ENCODE peak calls at places on chromosome 1, in eight cellular contexts. One of them, this sample, is unnamed. For H3K4me1, the result is how much of the 10 kb centered on the place peaks cover.

GRCh38 chr1:3336641-3337621 is 117.5 kb upstream of the ARHGEF16 start:
- DNase-seq in PC-3: peak
- DNase-seq in heart left ventricle: no peak
- DNase-seq in colonic mucosa: no peak
- DNase-seq in foreskin keratinocyte: no peak
- DNase-seq in sigmoid colon: no peak
- DNase-seq in cardiac muscle cell: no peak
- DNase-seq in tibial artery: no peak
- DNase-seq in this sample: no peak

GRCh38 chr1:1013922-1014617 is 773 bp downstream of the ISG15 start:
- DNase-seq in PC-3: peak
- DNase-seq in heart left ventricle: peak
- DNase-seq in colonic mucosa: no peak
- DNase-seq in foreskin keratinocyte: no peak
- DNase-seq in sigmoid colon: peak
- DNase-seq in cardiac muscle cell: peak
- DNase-seq in tibial artery: no peak
- DNase-seq in this sample: no peak

GRCh38 chr1:92784051-92784638 is 763 bp downstream of the EVI5 start:
- DNase-seq in PC-3: peak
- DNase-seq in heart left ventricle: no peak
- DNase-seq in colonic mucosa: peak
- DNase-seq in foreskin keratinocyte: peak
- DNase-seq in sigmoid colon: peak
- DNase-seq in cardiac muscle cell: peak
- DNase-seq in tibial artery: no peak
- DNase-seq in this sample: peak

GRCh38 chr1:39272027-39272790 is 67.7 kb downstream of the MACF1 start:
- DNase-seq in PC-3: no peak
- DNase-seq in heart left ventricle: peak
- DNase-seq in colonic mucosa: no peak
- DNase-seq in foreskin keratinocyte: no peak
- DNase-seq in sigmoid colon: no peak
- DNase-seq in cardiac muscle cell: no peak
- DNase-seq in tibial artery: no peak
- DNase-seq in this sample: no peak

GRCh38 chr1:32991386-32991785 is 26.8 kb upstream of the RNF19B start:
- DNase-seq in PC-3: peak
- DNase-seq in heart left ventricle: no peak
- DNase-seq in colonic mucosa: no peak
- DNase-seq in foreskin keratinocyte: peak
- DNase-seq in sigmoid colon: no peak
- DNase-seq in cardiac muscle cell: no peak
- DNase-seq in tibial artery: no peak
- DNase-seq in this sample: no peak

GRCh38 chr1:181568736-181569135 is 85.4 kb downstream of the CACNA1E start:
- DNase-seq in PC-3: no peak
- DNase-seq in heart left ventricle: no peak
- DNase-seq in colonic mucosa: no peak
- DNase-seq in foreskin keratinocyte: no peak
- DNase-seq in sigmoid colon: no peak
- DNase-seq in cardiac muscle cell: no peak
- DNase-seq in tibial artery: no peak
- DNase-seq in this sample: no peak

GRCh38 chr1:236515443-236515958 is 8.3 kb upstream of the LGALS8 start:
- DNase-seq in PC-3: peak
- DNase-seq in heart left ventricle: no peak
- DNase-seq in colonic mucosa: no peak
- DNase-seq in foreskin keratinocyte: no peak
- DNase-seq in sigmoid colon: no peak
- DNase-seq in cardiac muscle cell: peak
- DNase-seq in tibial artery: no peak
- DNase-seq in this sample: no peak

GRCh38 chr1:8404450-8405370 is 86.8 kb downstream of the SLC45A1 start:
- DNase-seq in PC-3: no peak
- DNase-seq in heart left ventricle: no peak
- DNase-seq in colonic mucosa: peak
- DNase-seq in foreskin keratinocyte: no peak
- DNase-seq in sigmoid colon: no peak
- DNase-seq in cardiac muscle cell: no peak
- DNase-seq in tibial artery: no peak
- DNase-seq in this sample: peak

GRCh38 chr1:7407980-7408770 is 362.9 kb upstream of the VAMP3 start:
- DNase-seq in PC-3: no peak
- DNase-seq in heart left ventricle: no peak
- DNase-seq in colonic mucosa: peak
- DNase-seq in foreskin keratinocyte: no peak
- DNase-seq in sigmoid colon: peak
- DNase-seq in cardiac muscle cell: no peak
- DNase-seq in tibial artery: no peak
- DNase-seq in this sample: no peak

GRCh38 chr1:47684964-47685762 is 247.3 kb downstream of the FOXD2 start:
- DNase-seq in PC-3: peak
- DNase-seq in heart left ventricle: no peak
- DNase-seq in colonic mucosa: peak
- DNase-seq in foreskin keratinocyte: no peak
- DNase-seq in sigmoid colon: peak
- DNase-seq in cardiac muscle cell: peak
- DNase-seq in tibial artery: peak
- DNase-seq in this sample: no peak

GRCh38 chr1:183287191-183287675 is 101.2 kb downstream of the LAMC2 start:
- DNase-seq in PC-3: no peak
- DNase-seq in heart left ventricle: peak
- DNase-seq in colonic mucosa: no peak
- DNase-seq in foreskin keratinocyte: no peak
- DNase-seq in sigmoid colon: no peak
- DNase-seq in cardiac muscle cell: peak
- DNase-seq in tibial artery: no peak
- DNase-seq in this sample: no peak

GRCh38 chr1:2554621-2555387 is 1.4 kb upstream of the TNFRSF14 start:
- DNase-seq in PC-3: peak
- DNase-seq in heart left ventricle: no peak
- DNase-seq in colonic mucosa: peak
- DNase-seq in foreskin keratinocyte: no peak
- DNase-seq in sigmoid colon: no peak
- DNase-seq in cardiac muscle cell: peak
- DNase-seq in tibial artery: no peak
- DNase-seq in this sample: peak

GRCh38 chr1:220336391-220337065 is 64.3 kb upstream of the RAB3GAP2 start:
- DNase-seq in PC-3: no peak
- DNase-seq in heart left ventricle: no peak
- DNase-seq in colonic mucosa: no peak
- DNase-seq in foreskin keratinocyte: peak
- DNase-seq in sigmoid colon: no peak
- DNase-seq in cardiac muscle cell: no peak
- DNase-seq in tibial artery: no peak
- DNase-seq in this sample: no peak

GRCh38 chr1:36157115-36157903 is 1.3 kb downstream of the MAP7D1 start:
- DNase-seq in PC-3: peak
- DNase-seq in heart left ventricle: no peak
- DNase-seq in colonic mucosa: no peak
- DNase-seq in foreskin keratinocyte: no peak
- DNase-seq in sigmoid colon: no peak
- DNase-seq in cardiac muscle cell: peak
- DNase-seq in tibial artery: peak
- DNase-seq in this sample: no peak

GRCh38 chr1:36157973-36158826 is 2.2 kb downstream of the MAP7D1 start:
- DNase-seq in PC-3: no peak
- DNase-seq in heart left ventricle: no peak
- DNase-seq in colonic mucosa: no peak
- DNase-seq in foreskin keratinocyte: no peak
- DNase-seq in sigmoid colon: no peak
- DNase-seq in cardiac muscle cell: no peak
- DNase-seq in tibial artery: no peak
- DNase-seq in this sample: no peak

GRCh38 chr1:36154765-36155559 is 998 bp upstream of the MAP7D1 start:
- DNase-seq in PC-3: no peak
- DNase-seq in heart left ventricle: peak
- DNase-seq in colonic mucosa: no peak
- DNase-seq in foreskin keratinocyte: no peak
- DNase-seq in sigmoid colon: no peak
- DNase-seq in cardiac muscle cell: peak
- DNase-seq in tibial artery: peak
- DNase-seq in this sample: no peak

GRCh38 chr1:36155560-36156328 is at the start of gene MAP7D1:
- DNase-seq in PC-3: peak
- DNase-seq in heart left ventricle: peak
- DNase-seq in colonic mucosa: peak
- DNase-seq in foreskin keratinocyte: no peak
- DNase-seq in sigmoid colon: peak
- DNase-seq in cardiac muscle cell: peak
- DNase-seq in tibial artery: peak
- DNase-seq in this sample: peak

DNA sequence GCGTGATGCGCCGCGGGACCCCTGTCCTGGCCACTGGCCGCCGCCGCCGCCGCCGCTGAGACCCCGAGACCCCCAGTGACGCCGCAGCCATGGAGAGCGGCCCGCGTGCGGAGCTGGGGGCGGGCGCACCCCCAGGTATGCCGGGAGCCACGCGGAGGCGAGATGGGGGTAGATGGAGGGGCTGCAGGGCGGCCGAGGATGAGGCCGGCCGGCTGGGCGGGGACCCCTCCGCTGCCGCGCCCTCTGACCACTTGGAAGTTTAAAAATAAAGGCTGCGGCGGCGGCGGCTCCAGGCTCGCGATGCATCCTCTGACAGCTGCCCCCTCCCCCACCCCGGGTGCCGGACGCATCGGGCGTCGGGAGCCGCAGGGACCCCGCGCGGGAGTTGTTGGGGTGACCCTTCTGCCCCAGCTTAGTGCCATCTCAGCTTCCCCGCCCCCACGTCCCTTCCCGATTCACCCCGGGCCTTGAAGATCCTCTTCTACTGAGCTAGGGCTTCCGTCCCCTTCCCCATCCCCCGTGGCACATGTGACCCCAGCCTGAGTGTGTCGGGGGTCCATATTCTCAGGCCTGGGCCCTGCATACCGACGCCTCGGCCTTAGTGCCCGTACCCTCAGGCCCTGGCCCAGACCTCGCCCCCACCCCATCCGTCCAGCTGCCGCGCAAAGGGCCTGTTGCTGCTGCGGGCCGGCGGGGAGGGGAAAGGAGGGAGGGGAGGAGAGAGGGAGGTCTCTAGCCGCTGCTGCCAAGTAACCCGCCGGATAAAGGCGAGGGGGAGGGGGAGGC is 562 bp downstream of the MAP7D1 start:
- DNase-seq in PC-3: peak
- DNase-seq in heart left ventricle: peak
- DNase-seq in colonic mucosa: peak
- DNase-seq in foreskin keratinocyte: no peak
- DNase-seq in sigmoid colon: peak
- DNase-seq in cardiac muscle cell: peak
- DNase-seq in tibial artery: peak
- DNase-seq in this sample: peak
- H3K4me1 ChIP-seq in PC-3: under half
- H3K4me1 ChIP-seq in heart left ventricle: half or more
- H3K4me1 ChIP-seq in colonic mucosa: under half
- H3K4me1 ChIP-seq in foreskin keratinocyte: under half
- H3K4me1 ChIP-seq in sigmoid colon: under half
- H3K4me1 ChIP-seq in cardiac muscle cell: under half
- H3K4me1 ChIP-seq in tibial artery: half or more
- H3K4me1 ChIP-seq in this sample: under half

GRCh38 chr1:62849031-62849430 is 65.1 kb downstream of the ATG4C start:
- DNase-seq in PC-3: peak
- DNase-seq in heart left ventricle: no peak
- DNase-seq in colonic mucosa: no peak
- DNase-seq in foreskin keratinocyte: no peak
- DNase-seq in sigmoid colon: no peak
- DNase-seq in cardiac muscle cell: no peak
- DNase-seq in tibial artery: no peak
- DNase-seq in this sample: no peak
- TF ChIP-seq CTCF in PC-3: peak
- TF ChIP-seq CTCF in heart left ventricle: no peak
- TF ChIP-seq CTCF in colonic mucosa: no peak
- TF ChIP-seq CTCF in foreskin keratinocyte: peak
- TF ChIP-seq CTCF in sigmoid colon: no peak
- TF ChIP-seq CTCF in cardiac muscle cell: no peak
- TF ChIP-seq CTCF in tibial artery: no peak
- TF ChIP-seq CTCF in this sample: no peak

GRCh38 chr1:231418741-231419107 is 3.4 kb downstream of the EGLN1 start:
- DNase-seq in PC-3: no peak
- DNase-seq in heart left ventricle: no peak
- DNase-seq in colonic mucosa: no peak
- DNase-seq in foreskin keratinocyte: no peak
- DNase-seq in sigmoid colon: no peak
- DNase-seq in cardiac muscle cell: no peak
- DNase-seq in tibial artery: no peak
- DNase-seq in this sample: no peak
- H3K4me1 ChIP-seq in PC-3: under half
- H3K4me1 ChIP-seq in heart left ventricle: under half
- H3K4me1 ChIP-seq in colonic mucosa: under half
- H3K4me1 ChIP-seq in foreskin keratinocyte: under half
- H3K4me1 ChIP-seq in sigmoid colon: under half
- H3K4me1 ChIP-seq in cardiac muscle cell: half or more
- H3K4me1 ChIP-seq in tibial artery: under half
- H3K4me1 ChIP-seq in this sample: under half

GRCh38 chr1:68339505-68339904 is 107.2 kb upstream of the WLS start:
- DNase-seq in PC-3: peak
- DNase-seq in heart left ventricle: no peak
- DNase-seq in colonic mucosa: no peak
- DNase-seq in foreskin keratinocyte: no peak
- DNase-seq in sigmoid colon: no peak
- DNase-seq in cardiac muscle cell: peak
- DNase-seq in tibial artery: no peak
- DNase-seq in this sample: no peak

GRCh38 chr1:68340951-68341350 is 108.6 kb upstream of the WLS start:
- DNase-seq in PC-3: no peak
- DNase-seq in heart left ventricle: no peak
- DNase-seq in colonic mucosa: no peak
- DNase-seq in foreskin keratinocyte: no peak
- DNase-seq in sigmoid colon: no peak
- DNase-seq in cardiac muscle cell: no peak
- DNase-seq in tibial artery: no peak
- DNase-seq in this sample: no peak

GRCh38 chr1:68338107-68338506 is 105.8 kb upstream of the WLS start:
- DNase-seq in PC-3: no peak
- DNase-seq in heart left ventricle: no peak
- DNase-seq in colonic mucosa: no peak
- DNase-seq in foreskin keratinocyte: no peak
- DNase-seq in sigmoid colon: no peak
- DNase-seq in cardiac muscle cell: no peak
- DNase-seq in tibial artery: no peak
- DNase-seq in this sample: no peak
- TF ChIP-seq CTCF in PC-3: no peak
- TF ChIP-seq CTCF in heart left ventricle: no peak
- TF ChIP-seq CTCF in colonic mucosa: no peak
- TF ChIP-seq CTCF in foreskin keratinocyte: no peak
- TF ChIP-seq CTCF in sigmoid colon: no peak
- TF ChIP-seq CTCF in cardiac muscle cell: no peak
- TF ChIP-seq CTCF in tibial artery: no peak
- TF ChIP-seq CTCF in this sample: no peak

GRCh38 chr1:56495538-56495937 is 83.8 kb downstream of the PLPP3 start:
- DNase-seq in PC-3: no peak
- DNase-seq in heart left ventricle: no peak
- DNase-seq in colonic mucosa: no peak
- DNase-seq in foreskin keratinocyte: no peak
- DNase-seq in sigmoid colon: no peak
- DNase-seq in cardiac muscle cell: no peak
- DNase-seq in tibial artery: no peak
- DNase-seq in this sample: no peak
- H3K4me1 ChIP-seq in PC-3: under half
- H3K4me1 ChIP-seq in heart left ventricle: under half
- H3K4me1 ChIP-seq in colonic mucosa: under half
- H3K4me1 ChIP-seq in foreskin keratinocyte: under half
- H3K4me1 ChIP-seq in sigmoid colon: under half
- H3K4me1 ChIP-seq in cardiac muscle cell: under half
- H3K4me1 ChIP-seq in tibial artery: under half
- H3K4me1 ChIP-seq in this sample: under half